ENCODE peak calls at places on chromosome 9, in four cellular contexts. X is heart right ventricle, G is sigmoid colon, V is PC-3. H is an unnamed sample.
A peak's percentile ranks its signal among the peaks of the same experiment; 100 is the strongest.

GRCh38 chr9:61674882-61675281 is 485.0 kb downstream of the SPATA31A7 start:
- DNase-seq in X (no peak), G (no peak), V (no peak), H (no peak)

GRCh38 chr9:21813575-21814473 is 11.4 kb downstream of the MTAP start:
- DNase-seq in X (no peak), G (peak; percentile 81), V (peak; percentile 85), H (no peak)

GRCh38 chr9:78609471-78609870 is 312.5 kb downstream of the PSAT1 start:
- DNase-seq in X (no peak), G (no peak), V (no peak), H (no peak)

GRCh38 chr9:35172878-35173277 is 11.1 kb downstream of the UNC13B start:
- DNase-seq in X (no peak), G (no peak), V (no peak), H (no peak)

GRCh38 chr9:18317896-18318295 is 156.1 kb upstream of the ADAMTSL1 start:
- DNase-seq in X (no peak), G (no peak), V (no peak), H (no peak)

GRCh38 chr9:87770616-87771015 is 44.7 kb downstream of the CTSL start:
- DNase-seq in X (no peak), G (no peak), V (no peak), H (no peak)

GRCh38 chr9:92664394-92665152 is 5.4 kb downstream of the IPPK start:
- DNase-seq in X (no peak), G (no peak), V (no peak), H (no peak)

GRCh38 chr9:105055922-105056321 is 128.0 kb upstream of the ABCA1 start:
- DNase-seq in X (no peak), G (no peak), V (peak; percentile 37), H (no peak)

GRCh38 chr9:84339523-84339922 is 1.0 kb downstream of the SLC28A3 start:
- DNase-seq in X (no peak), G (no peak), V (no peak), H (no peak)

GRCh38 chr9:71663931-71664459 is 104.3 kb downstream of the CEMIP2 start:
- DNase-seq in X (no peak), G (no peak), V (peak; percentile 18), H (no peak)

GRCh38 chr9:116350213-116350612 is 196.6 kb downstream of the PAPPA start:
- DNase-seq in X (no peak), G (no peak), V (no peak), H (no peak)

GRCh38 chr9:69621735-69622460 is 50.3 kb downstream of the APBA1 start:
- DNase-seq in X (no peak), G (no peak), V (no peak), H (no peak)

GRCh38 chr9:114820776-114821501 is 15.1 kb upstream of the TNFSF15 start:
- DNase-seq in X (no peak), G (no peak), V (no peak), H (no peak)

GRCh38 chr9:33734911-33735310 is 60.5 kb upstream of the PRSS3 start:
- DNase-seq in X (no peak), G (no peak), V (peak; percentile 38), H (no peak)

GRCh38 chr9:91465420-91465819 is 41.8 kb upstream of the NFIL3 start:
- DNase-seq in X (no peak), G (no peak), V (peak; percentile 81), H (no peak)

GRCh38 chr9:77177143-77177893 is at the start of gene VPS13A:
- DNase-seq in X (peak; percentile 94), G (peak; percentile 97), V (peak; percentile 91), H (peak; percentile 93)
- TF ChIP-seq CTCF in X (no peak), G (no peak), V (peak; percentile 28), H (peak; percentile 40)

GRCh38 chr9:109317979-109318671 is 2.7 kb downstream of the EPB41L4B start:
- DNase-seq in X (no peak), G (no peak), V (peak; percentile 39), H (no peak)

GRCh38 chr9:109320734-109321448 is at the start of gene EPB41L4B:
- DNase-seq in X (peak; percentile 85), G (peak; percentile 85), V (peak; percentile 88), H (peak; percentile 96)

GRCh38 chr9:109319072-109319630 is 1.7 kb downstream of the EPB41L4B start:
- DNase-seq in X (no peak), G (no peak), V (peak; percentile 49), H (no peak)

GRCh38 chr9:109320338-109320733 is 523 bp downstream of the EPB41L4B start:
- DNase-seq in X (no peak), G (no peak), V (peak; percentile 32), H (no peak)

GRCh38 chr9:109319631-109320233 is 1.1 kb downstream of the EPB41L4B start:
- DNase-seq in X (peak; percentile 23), G (no peak), V (no peak), H (peak; percentile 43)
- TF ChIP-seq CTCF in X (no peak), G (no peak), V (no peak), H (no peak)

DNA sequence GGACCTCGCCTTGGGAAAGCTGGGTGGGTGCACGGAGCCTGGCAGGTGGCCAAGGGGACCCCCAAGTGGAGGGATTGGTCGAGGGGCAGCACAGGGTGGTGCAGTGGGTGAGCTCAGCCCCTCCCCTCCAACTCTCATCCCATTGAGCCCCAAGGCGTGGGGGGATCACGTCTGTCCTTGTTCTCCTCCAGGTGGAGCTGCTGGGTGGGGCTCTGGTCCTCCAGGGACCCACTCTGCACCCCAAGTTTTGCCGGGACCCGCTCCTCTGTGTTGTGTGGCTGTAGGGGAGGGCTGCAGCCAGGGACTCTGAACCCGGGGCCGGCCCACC is 3.6 kb upstream of the FUT7 start:
- DNase-seq in X (no peak), G (no peak), V (no peak), H (no peak)
- TF ChIP-seq CTCF in X (no peak), G (no peak), V (peak; percentile 29), H (no peak)

DNA sequence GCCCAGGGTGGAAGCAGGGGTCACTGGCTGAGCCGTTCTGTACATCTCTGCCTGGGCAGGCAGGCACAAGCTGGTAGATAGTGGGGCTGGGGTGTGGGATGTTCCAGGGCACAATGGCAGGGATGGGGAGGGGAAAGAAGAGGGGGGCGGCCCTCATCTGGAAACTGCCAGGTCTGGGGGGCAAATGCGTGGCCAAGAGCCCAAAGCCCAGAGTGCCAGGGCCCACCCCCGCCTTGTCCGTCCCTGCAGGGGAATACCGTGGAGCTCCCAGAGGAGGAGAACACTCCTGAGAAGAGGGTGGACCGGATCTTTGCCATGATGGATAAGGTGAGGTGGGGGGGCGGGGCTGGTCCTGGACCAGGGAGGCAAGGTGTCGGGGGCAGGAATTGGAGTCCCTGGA is 42.7 kb upstream of the HMCN2 start:
- DNase-seq in X (no peak), G (no peak), V (no peak), H (no peak)
- TF ChIP-seq CTCF in X (no peak), G (no peak), V (no peak), H (no peak)

H was measured in progenitor cell of endocrine pancreas.